ENCODE peak calls at places on chromosomes 2 and 18, in seven cellular contexts. M, W, N, R, G, F and K are unnamed samples.

GRCh38 chr2:158496986-158497385 is 40.2 kb downstream of the PKP4 start:
- DNase-seq in M (no peak), W (no peak), N (no peak), R (no peak), G (no peak), F (no peak), K (no peak)

GRCh38 chr2:44016282-44016681 is 20.5 kb upstream of the LRPPRC start:
- DNase-seq in M (peak), W (peak), N (peak), R (peak), G (no peak), F (no peak), K (no peak)

GRCh38 chr18:11322006-11322405 is 172.6 kb upstream of the PIEZO2 start:
- DNase-seq in M (peak), W (peak), N (no peak), R (peak), G (no peak), F (no peak), K (no peak)

GRCh38 chr18:48947583-48947982 is 3.2 kb downstream of the SMAD7 start:
- DNase-seq in M (no peak), W (peak), N (no peak), R (peak), G (no peak), F (no peak), K (peak)

GRCh38 chr2:120761164-120761861 is 25.6 kb downstream of the GLI2 start:
- DNase-seq in M (no peak), W (no peak), N (no peak), R (no peak), G (no peak), F (no peak), K (no peak)

GRCh38 chr2:18435425-18436037 is 124.9 kb downstream of the RDH14 start:
- DNase-seq in M (peak), W (peak), N (peak), R (peak), G (no peak), F (peak), K (peak)

GRCh38 chr2:151302879-151303278 is 13.4 kb upstream of the NMI start:
- DNase-seq in M (peak), W (peak), N (peak), R (peak), G (no peak), F (no peak), K (peak)

GRCh38 chr18:80233899-80234298 is 13.4 kb downstream of the PARD6G start:
- DNase-seq in M (no peak), W (no peak), N (peak), R (no peak), G (no peak), F (no peak), K (no peak)

GRCh38 chr2:7358865-7359264 is 441.7 kb downstream of the RNF144A start:
- DNase-seq in M (no peak), W (no peak), N (no peak), R (no peak), G (no peak), F (no peak), K (no peak)

GRCh38 chr2:111046670-111047069 is 74.0 kb upstream of the BCL2L11 start:
- DNase-seq in M (no peak), W (no peak), N (no peak), R (no peak), G (no peak), F (no peak), K (no peak)

GRCh38 chr2:238129166-238130010 is 9.1 kb upstream of the KLHL30 start:
- DNase-seq in M (no peak), W (no peak), N (no peak), R (no peak), G (no peak), F (no peak), K (peak)

GRCh38 chr2:192228685-192229084 is 34.0 kb upstream of the TMEFF2 start:
- DNase-seq in M (no peak), W (peak), N (no peak), R (peak), G (no peak), F (no peak), K (no peak)

GRCh38 chr2:32522770-32523169 is 105.1 kb upstream of the TTC27 start:
- DNase-seq in M (no peak), W (peak), N (no peak), R (peak), G (no peak), F (no peak), K (no peak)

GRCh38 chr2:216930716-216931115 is 70.9 kb upstream of the TNP1 start:
- DNase-seq in M (no peak), W (no peak), N (no peak), R (no peak), G (no peak), F (no peak), K (no peak)

GRCh38 chr2:189412330-189412953 is 28.8 kb upstream of the WDR75 start:
- DNase-seq in M (peak), W (peak), N (peak), R (peak), G (peak), F (peak), K (peak)

GRCh38 chr2:240365971-240366471 is 69.4 kb upstream of the GPC1 start:
- DNase-seq in M (no peak), W (no peak), N (no peak), R (no peak), G (no peak), F (no peak), K (peak)

GRCh38 chr2:39065616-39066015 is 55.2 kb downstream of the SOS1 start:
- DNase-seq in M (peak), W (no peak), N (no peak), R (peak), G (no peak), F (no peak), K (no peak)

GRCh38 chr2:128289439-128289838 is 29.2 kb downstream of the HS6ST1 start:
- DNase-seq in M (no peak), W (no peak), N (no peak), R (no peak), G (no peak), F (peak), K (peak)

GRCh38 chr2:30385327-30385726 is 61.7 kb upstream of the LCLAT1 start:
- DNase-seq in M (peak), W (peak), N (peak), R (peak), G (no peak), F (no peak), K (peak)

GRCh38 chr2:70113396-70114100 is 26.3 kb downstream of the PCBP1 start:
- DNase-seq in M (no peak), W (no peak), N (no peak), R (no peak), G (no peak), F (no peak), K (no peak)

GRCh38 chr2:239723486-239724193 is 301.5 kb downstream of the NDUFA10 start:
- DNase-seq in M (no peak), W (no peak), N (no peak), R (no peak), G (no peak), F (no peak), K (peak)

GRCh38 chr2:152962446-152962845 is 244.0 kb downstream of the ARL6IP6 start:
- DNase-seq in M (no peak), W (no peak), N (no peak), R (no peak), G (no peak), F (no peak), K (no peak)

GRCh38 chr2:240964854-240965295 is 33.5 kb upstream of the SNED1 start:
- DNase-seq in M (no peak), W (no peak), N (no peak), R (no peak), G (no peak), F (no peak), K (peak)

GRCh38 chr2:219736196-219736595 is 108.8 kb downstream of the SLC4A3 start:
- DNase-seq in M (peak), W (peak), N (peak), R (peak), G (no peak), F (peak), K (peak)

GRCh38 chr2:105576440-105577241 is 168.1 kb upstream of the NCK2 start:
- DNase-seq in M (peak), W (peak), N (peak), R (peak), G (no peak), F (peak), K (peak)

GRCh38 chr2:118687201-118687600 is 160.2 kb downstream of the EN1 start:
- DNase-seq in M (no peak), W (no peak), N (peak), R (no peak), G (no peak), F (no peak), K (no peak)

GRCh38 chr2:104685591-104685990 is 168.3 kb upstream of the POU3F3 start:
- DNase-seq in M (no peak), W (no peak), N (peak), R (no peak), G (no peak), F (no peak), K (no peak)

GRCh38 chr2:181770145-181770544 is 89.8 kb upstream of the NEUROD1 start:
- DNase-seq in M (peak), W (no peak), N (peak), R (peak), G (no peak), F (no peak), K (no peak)

GRCh38 chr2:143890799-143891198 is 629.1 kb downstream of the ZEB2 start:
- DNase-seq in M (no peak), W (no peak), N (no peak), R (no peak), G (no peak), F (no peak), K (no peak)

GRCh38 chr2:237900891-237901831 is 41.7 kb downstream of the RAMP1 start:
- DNase-seq in M (no peak), W (no peak), N (no peak), R (no peak), G (no peak), F (peak), K (no peak)